ENCODE peak calls at places on chromosomes 3 and 15, in eight cellular contexts. Q is NCI-H226; M is activated CD4-positive, CD25-positive, alpha-beta regulatory T cell treated with anti-CD3 and anti-CD28 coated beads, Interleukin-2, amount 50 U/mL, for 72 hours; D is HEK293T; Z is COR-L47; N is anterior cingulate cortex; W is progenitor cell of endocrine pancreas; I is nucleus accumbens. X is an unnamed sample.

GRCh38 chr15:101326026-101326315 is 30.9 kb upstream of the SNRPA1 start:
- DNase-seq in Z (no peak), Q (no peak), D (no peak), N (no peak), M (no peak), W (no peak), I (no peak), X (no peak)

GRCh38 chr3:190005343-190006113 is 115.2 kb downstream of the P3H2 start:
- DNase-seq in M (no peak), Q (no peak), N (no peak), Z (no peak), I (no peak), W (no peak), D (no peak), X (no peak)

GRCh38 chr15:63136742-63137141 is 15.1 kb downstream of the LACTB start:
- DNase-seq in M (no peak), W (no peak), N (no peak), Q (peak), I (no peak), Z (no peak), D (no peak), X (peak)

GRCh38 chr3:123367467-123368154 is 81.3 kb downstream of the ADCY5 start:
- DNase-seq in I (no peak), M (no peak), W (no peak), N (no peak), Z (no peak), Q (no peak), D (no peak), X (no peak)

GRCh38 chr3:123818921-123819429 is 65.2 kb downstream of the MYLK start:
- DNase-seq in M (no peak), N (no peak), Q (peak), D (no peak), I (no peak), Z (no peak), W (no peak), X (no peak)

GRCh38 chr15:34038404-34039179 is 412 bp downstream of the AVEN start:
- DNase-seq in W (peak), N (peak), M (peak), I (peak), Q (peak), Z (peak), D (peak), X (peak)

GRCh38 chr3:190092250-190092649 is 28.4 kb downstream of the P3H2 start:
- DNase-seq in W (no peak), I (no peak), M (no peak), Q (peak), N (no peak), Z (no peak), D (no peak), X (peak)

GRCh38 chr3:184805351-184806038 is 6.5 kb upstream of the VPS8 start:
- DNase-seq in D (no peak), Z (peak), W (no peak), N (no peak), M (no peak), I (no peak), Q (no peak), X (no peak)

GRCh38 chr3:142828703-142829304 is 60.1 kb downstream of the PCOLCE2 start:
- DNase-seq in N (peak), W (peak), M (peak), I (peak), D (peak), Z (peak), Q (peak), X (peak)

GRCh38 chr3:142484912-142485435 is 37.1 kb upstream of the XRN1 start:
- DNase-seq in W (no peak), Q (no peak), D (no peak), Z (no peak), I (no peak), N (no peak), M (no peak), X (no peak)

GRCh38 chr3:7707192-7707591 is 794.4 kb upstream of the LMCD1 start:
- DNase-seq in W (no peak), D (no peak), N (no peak), Q (peak), Z (no peak), M (no peak), I (no peak), X (no peak)

GRCh38 chr15:87711011-87711410 is 545.5 kb downstream of the NTRK3 start:
- DNase-seq in N (no peak), Q (peak), W (no peak), Z (no peak), I (no peak), D (no peak), M (no peak), X (no peak)

GRCh38 chr15:38782156-38782555 is 217.5 kb upstream of the RASGRP1 start:
- DNase-seq in Z (no peak), M (no peak), I (no peak), N (no peak), D (no peak), W (no peak), Q (no peak), X (peak)

GRCh38 chr3:187522293-187522692 is 147.9 kb downstream of the SST start:
- DNase-seq in Z (no peak), D (no peak), M (no peak), I (no peak), N (no peak), W (no peak), Q (no peak), X (no peak)

GRCh38 chr3:33047842-33048834 is 48.8 kb downstream of the GLB1 start:
- DNase-seq in M (peak), D (no peak), I (no peak), Q (no peak), N (no peak), W (no peak), Z (no peak), X (no peak)

GRCh38 chr3:105466495-105467080 is 99.9 kb downstream of the ALCAM start:
- DNase-seq in M (no peak), Q (no peak), N (no peak), Z (no peak), W (no peak), I (no peak), D (no peak), X (no peak)

GRCh38 chr3:102195198-102195948 is 239.4 kb upstream of the ZPLD1 start:
- DNase-seq in I (no peak), Z (peak), W (no peak), D (no peak), Q (peak), M (no peak), N (no peak), X (no peak)

GRCh38 chr3:33067484-33067883 is 29.5 kb downstream of the GLB1 start:
- DNase-seq in N (no peak), W (no peak), I (no peak), D (no peak), Z (no peak), M (no peak), Q (peak), X (no peak)

GRCh38 chr3:159069076-159069475 is 267.2 kb downstream of the MFSD1 start:
- DNase-seq in Z (no peak), W (no peak), N (peak), I (no peak), M (no peak), Q (no peak), D (no peak), X (no peak)

GRCh38 chr3:100629728-100630127 is 20.3 kb downstream of the ADGRG7 start:
- DNase-seq in W (no peak), N (no peak), Z (no peak), D (no peak), M (no peak), Q (peak), I (no peak), X (no peak)

GRCh38 chr3:29453278-29453961 is 172.5 kb downstream of the RBMS3 start:
- DNase-seq in N (peak), D (no peak), Z (peak), W (no peak), M (no peak), Q (no peak), I (peak), X (peak)

GRCh38 chr15:57667171-57667924 is 39.2 kb upstream of the POLR2M start:
- DNase-seq in Z (no peak), I (no peak), D (peak), N (no peak), W (no peak), M (no peak), Q (peak), X (peak)

GRCh38 chr3:127426444-127427168 is 138.8 kb upstream of the PRR20G start:
- DNase-seq in Q (no peak), D (no peak), I (no peak), Z (peak), M (no peak), W (no peak), N (peak), X (peak)

GRCh38 chr15:44712108-44713005 is 1.0 kb downstream of the B2M start:
- DNase-seq in W (no peak), Q (peak), I (peak), N (peak), M (peak), D (no peak), Z (peak), X (peak)

GRCh38 chr3:44029100-44029499 is 212.6 kb upstream of the TOPAZ1 start:
- DNase-seq in M (no peak), D (no peak), N (no peak), Q (no peak), Z (no peak), W (no peak), I (no peak), X (no peak)

GRCh38 chr3:45560270-45561020 is 34.1 kb upstream of the LIMD1 start:
- DNase-seq in M (no peak), W (no peak), N (peak), Z (no peak), I (peak), D (no peak), Q (no peak), X (peak)

GRCh38 chr15:29262738-29263137 is 6.9 kb downstream of the NSMCE3 start:
- DNase-seq in I (no peak), N (no peak), D (no peak), W (no peak), Q (no peak), M (no peak), Z (no peak), X (no peak)

GRCh38 chr3:8987673-8988655 is 24.7 kb upstream of the RAD18 start:
- DNase-seq in M (peak), I (peak), Z (no peak), D (peak), Q (peak), W (peak), N (peak), X (peak)

GRCh38 chr3:190694335-190695001 is 168.0 kb downstream of the GMNC start:
- DNase-seq in Z (no peak), I (no peak), Q (no peak), W (no peak), N (no peak), D (no peak), M (no peak), X (no peak)

GRCh38 chr15:80404057-80404718 is at the start of gene ARNT2:
- DNase-seq in Z (peak), D (peak), I (peak), N (peak), W (peak), Q (peak), M (no peak), X (peak)

X was measured in myocyte.